ENCODE peak calls at places on chromosome 1, in seven cellular contexts. B is heart left ventricle, E is right atrium auricular region, X is tibial nerve, V is A549, F is thoracic aorta, H is neural progenitor cell. U is an unnamed sample.

GRCh38 chr1:113253187-113253966 is 136.9 kb upstream of the MAGI3 start:
- DNase-seq in B (peak), E (no peak), X (no peak), V (no peak), F (no peak), H (peak), U (no peak)

GRCh38 chr1:23639460-23639859 is 52.1 kb upstream of the RPL11 start:
- DNase-seq in B (no peak), E (no peak), X (no peak), V (no peak), F (no peak), H (no peak), U (peak)

GRCh38 chr1:78492376-78492950 is 1.7 kb downstream of the PTGFR start:
- DNase-seq in B (no peak), E (no peak), X (no peak), V (no peak), F (no peak), H (no peak), U (no peak)

GRCh38 chr1:77047978-77048614 is 171.1 kb downstream of the PIGK start:
- DNase-seq in B (no peak), E (no peak), X (no peak), V (no peak), F (no peak), H (no peak), U (no peak)

GRCh38 chr1:18385239-18385790 is 95.4 kb upstream of the KLHDC7A start:
- DNase-seq in B (peak), E (peak), X (no peak), V (no peak), F (no peak), H (peak), U (peak)

GRCh38 chr1:93328809-93329477 is 16.8 kb upstream of the DR1 start:
- DNase-seq in B (no peak), E (no peak), X (no peak), V (no peak), F (no peak), H (no peak), U (no peak)

GRCh38 chr1:29644812-29645211 is 408.5 kb downstream of the PTPRU start:
- DNase-seq in B (no peak), E (no peak), X (no peak), V (no peak), F (no peak), H (no peak), U (no peak)

GRCh38 chr1:31405578-31406245 is 7.3 kb upstream of the SERINC2 start:
- DNase-seq in B (no peak), E (no peak), X (no peak), V (no peak), F (no peak), H (no peak), U (no peak)

GRCh38 chr1:26161408-26162219 is 2.7 kb downstream of the FAM110D start:
- DNase-seq in B (peak), E (no peak), X (no peak), V (peak), F (no peak), H (peak), U (peak)
- TF ChIP-seq CTCF in B (no peak), E (peak), X (no peak), V (peak), F (no peak), H (peak), U (peak)

GRCh38 chr1:230977781-230978490 is 725 bp downstream of the TTC13 start:
- DNase-seq in B (peak), E (no peak), X (no peak), V (peak), F (no peak), H (peak), U (peak)
- H3K27ac ChIP-seq in B (peak), E (peak), X (no peak), V (peak), F (no peak), H (no peak), U (peak)

DNA sequence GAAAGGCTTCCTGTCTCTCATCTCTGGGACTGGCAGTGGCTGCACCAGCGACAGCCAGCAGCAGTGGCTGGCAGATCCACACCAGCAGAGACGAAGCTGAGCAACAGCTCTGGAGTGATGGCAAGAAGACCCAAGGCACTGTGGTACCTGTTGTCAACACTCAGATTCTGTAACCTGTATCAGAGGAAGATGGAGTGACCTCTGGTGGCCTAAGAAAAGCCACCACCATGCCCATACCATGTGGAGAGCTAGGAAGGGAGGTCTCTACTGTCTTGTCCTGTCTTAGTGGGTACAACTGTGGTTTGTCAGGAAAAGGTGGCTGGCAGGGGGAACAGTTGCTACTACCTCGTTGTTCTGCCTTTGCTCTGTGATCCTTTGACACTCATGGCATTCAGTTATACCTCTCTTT is 22.5 kb upstream of the RHBDL2 start:
- DNase-seq in B (no peak), E (no peak), X (no peak), V (peak), F (no peak), H (no peak), U (no peak)
- TF ChIP-seq CTCF in B (no peak), E (peak), X (no peak), V (peak), F (no peak), H (peak), U (peak)

DNA sequence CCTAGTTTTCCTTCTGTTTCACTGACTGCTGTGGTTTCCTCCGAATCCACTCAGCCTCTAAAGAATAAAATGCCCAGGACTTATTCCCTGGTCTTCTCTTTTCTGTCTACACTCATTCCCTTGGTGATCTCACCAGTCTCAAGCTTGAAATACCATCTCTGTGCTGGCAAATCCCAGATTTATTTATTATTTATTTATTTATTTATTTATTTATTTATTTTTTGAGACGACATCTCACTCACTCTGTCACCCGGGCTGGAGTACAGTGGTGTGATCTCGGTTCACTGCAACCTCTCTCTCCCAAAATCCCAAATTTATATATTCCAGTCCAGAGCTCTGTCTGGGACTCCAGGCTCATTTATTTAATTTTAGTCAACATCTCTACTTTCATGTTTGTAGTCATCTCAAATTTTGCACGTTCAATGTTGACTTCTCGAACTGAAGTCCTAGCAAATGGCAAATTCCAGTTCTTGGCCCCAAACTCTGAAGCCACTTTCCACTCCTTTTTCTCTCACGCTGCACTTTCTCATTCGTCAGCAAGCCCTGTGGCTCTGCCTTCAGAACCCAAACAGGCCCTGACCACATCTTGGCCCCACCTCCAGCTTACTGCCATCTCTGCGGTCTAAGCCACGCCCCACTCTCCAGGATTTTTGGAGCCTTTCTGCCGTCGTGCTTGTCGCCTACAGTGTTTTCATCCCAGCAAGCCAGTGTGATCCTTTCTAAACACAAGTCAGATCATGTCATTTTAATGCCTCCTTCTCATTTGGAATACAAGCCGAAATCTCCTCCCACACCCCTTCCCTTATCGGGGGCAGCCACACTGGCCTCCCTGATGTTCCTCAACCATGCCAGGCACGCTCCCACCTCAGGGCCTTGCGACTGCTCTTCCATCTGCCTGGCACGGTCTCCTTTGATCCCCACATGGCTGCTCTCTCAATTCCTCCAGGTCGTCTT is 14.2 kb upstream of the TENT5B start:
- DNase-seq in B (no peak), E (peak), X (no peak), V (no peak), F (peak), H (peak), U (no peak)
- H3K27ac ChIP-seq in B (no peak), E (peak), X (no peak), V (no peak), F (peak), H (no peak), U (no peak)

GRCh38 chr1:118928739-118929554 is 59.2 kb downstream of the TBX15 start:
- DNase-seq in B (no peak), E (no peak), X (no peak), V (peak), F (no peak), H (peak), U (no peak)
- TF ChIP-seq CTCF in B (no peak), E (no peak), X (no peak), V (no peak), F (no peak), H (peak), U (no peak)

GRCh38 chr1:168468822-168469221 is 75.0 kb downstream of the XCL2 start:
- DNase-seq in B (no peak), E (no peak), X (no peak), V (no peak), F (no peak), H (no peak), U (no peak)
- H3K27ac ChIP-seq in B (no peak), E (no peak), X (no peak), V (no peak), F (no peak), H (no peak), U (no peak)

DNA sequence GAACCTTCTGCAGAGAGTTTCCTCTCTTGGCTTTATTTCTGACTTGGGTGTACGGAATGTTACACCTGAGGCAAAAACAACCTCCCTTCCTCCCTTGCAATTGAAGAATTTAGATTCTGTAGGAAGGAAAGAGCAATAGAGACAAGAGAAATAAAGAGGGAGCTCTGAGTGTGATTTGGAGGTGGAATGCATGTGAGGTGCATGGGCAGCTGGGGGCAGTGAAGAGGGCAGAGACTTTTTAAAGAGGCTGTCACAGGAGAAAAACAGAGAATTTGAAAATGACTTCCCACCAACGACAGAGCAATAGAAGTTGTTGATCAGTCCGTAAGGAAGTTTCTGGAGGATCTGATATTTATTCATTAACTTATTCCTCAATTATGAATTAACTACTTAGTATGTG is 172.0 kb upstream of the B3GALT2 start:
- DNase-seq in B (no peak), E (no peak), X (no peak), V (no peak), F (no peak), H (peak), U (no peak)
- TF ChIP-seq CTCF in B (no peak), E (no peak), X (no peak), V (no peak), F (no peak), H (peak), U (peak)

DNA sequence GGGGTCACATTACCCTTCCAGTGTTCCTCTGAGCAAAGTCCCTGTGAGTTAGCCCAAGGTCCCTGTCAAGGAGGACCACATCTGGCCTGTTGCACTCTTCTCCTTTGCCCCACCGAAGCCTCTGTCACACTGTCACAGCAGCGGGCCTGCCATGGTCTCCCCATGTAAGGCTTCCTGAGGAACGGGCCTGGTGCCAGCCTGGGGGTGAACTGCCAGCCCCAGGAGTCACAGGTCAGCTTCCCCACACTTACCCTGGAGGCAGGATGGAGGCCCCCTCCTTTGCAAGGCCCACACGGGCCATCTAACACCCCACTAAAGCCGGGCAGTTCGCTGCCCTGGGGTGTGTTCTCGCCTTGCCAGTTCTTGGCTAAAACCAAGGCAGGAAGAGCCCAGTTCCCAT is 14.1 kb downstream of the TNFRSF1B start:
- DNase-seq in B (no peak), E (no peak), X (no peak), V (no peak), F (no peak), H (no peak), U (no peak)
- H3K27ac ChIP-seq in B (peak), E (peak), X (peak), V (no peak), F (no peak), H (no peak), U (peak)

DNA sequence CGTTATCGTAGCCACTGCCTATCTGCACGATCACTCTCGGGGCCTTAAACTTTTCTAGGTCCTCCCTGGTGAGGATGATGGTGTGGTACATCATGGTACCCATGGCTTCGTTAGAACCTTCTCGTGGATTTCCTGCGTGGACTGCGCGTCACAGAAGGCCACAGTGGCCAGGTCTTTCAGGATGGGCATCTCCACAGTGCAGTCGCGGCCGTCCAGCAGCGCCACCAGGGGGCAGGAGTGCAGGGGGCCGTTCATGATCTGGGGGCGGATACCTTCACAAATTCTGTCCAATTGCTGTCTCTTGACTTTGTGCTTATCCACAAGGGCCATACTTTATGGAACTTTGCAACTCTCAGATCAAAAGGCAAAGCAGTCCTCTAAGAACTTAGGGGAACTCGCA is 69.6 kb downstream of the WLS start:
- DNase-seq in B (no peak), E (no peak), X (no peak), V (no peak), F (no peak), H (no peak), U (no peak)
- TF ChIP-seq CTCF in B (no peak), E (peak), X (no peak), V (no peak), F (no peak), H (peak), U (peak)